ENCODE peak calls at places on chromosome 7, in ten cellular contexts. A is activated T-cell treated with anti-CD3 and anti-CD28 coated beads for 24 hours; R is GM12864; Y is stimulated activated CD8-positive, alpha-beta memory T cell treated with anti-CD3 and anti-CD28 coated beads, Interleukin-15, amount 100 ng/mL, for 1 hour; D is HT-29; J is NCI-H1092; M is stimulated activated CD4-positive, alpha-beta T cell treated with anti-CD3 and anti-CD28 coated beads, TNF-alpha, amount 100 ng/mL, for 48 hours; I is NAMALWA; V is M059J; Q is nephron progenitor cell. G is an unnamed sample.

GRCh38 chr7:77284005-77284404 is 84.4 kb upstream of the FGL2 start:
- DNase-seq in A (no peak), R (no peak), Y (no peak), D (no peak), J (no peak), M (no peak), I (no peak), V (no peak), Q (no peak), G (no peak)

GRCh38 chr7:92873776-92874175 is 37.4 kb upstream of the CDK6 start:
- DNase-seq in A (no peak), R (no peak), Y (no peak), D (no peak), J (no peak), M (no peak), I (no peak), V (peak), Q (no peak), G (no peak)

GRCh38 chr7:128785738-128786137 is 6.0 kb upstream of the CCDC136 start:
- DNase-seq in A (no peak), R (no peak), Y (no peak), D (no peak), J (no peak), M (no peak), I (no peak), V (no peak), Q (no peak), G (no peak)

GRCh38 chr7:6917258-6917657 is 91.2 kb upstream of the CCZ1B start:
- DNase-seq in A (no peak), R (no peak), Y (no peak), D (no peak), J (peak), M (no peak), I (no peak), V (no peak), Q (no peak), G (no peak)

GRCh38 chr7:110964770-110965169 is 126.2 kb upstream of the LRRN3 start:
- DNase-seq in A (no peak), R (no peak), Y (no peak), D (no peak), J (no peak), M (no peak), I (no peak), V (peak), Q (no peak), G (no peak)

GRCh38 chr7:2982831-2983230 is 60.8 kb downstream of the CARD11 start:
- DNase-seq in A (peak), R (no peak), Y (peak), D (no peak), J (no peak), M (peak), I (no peak), V (no peak), Q (no peak), G (no peak)

GRCh38 chr7:2529161-2530075 is 9.8 kb downstream of the LFNG start:
- DNase-seq in A (no peak), R (no peak), Y (no peak), D (peak), J (no peak), M (no peak), I (peak), V (peak), Q (no peak), G (no peak)

GRCh38 chr7:46286346-46286745 is 365.3 kb upstream of the IGFBP3 start:
- DNase-seq in A (no peak), R (no peak), Y (no peak), D (no peak), J (no peak), M (no peak), I (no peak), V (no peak), Q (no peak), G (no peak)

GRCh38 chr7:142777318-142777717 is 6.5 kb downstream of the PRSS2 start:
- DNase-seq in A (no peak), R (no peak), Y (no peak), D (no peak), J (no peak), M (no peak), I (no peak), V (no peak), Q (no peak), G (no peak)

GRCh38 chr7:19079066-19079465 is 38.4 kb downstream of the TWIST1 start:
- DNase-seq in A (no peak), R (no peak), Y (no peak), D (no peak), J (no peak), M (no peak), I (no peak), V (peak), Q (no peak), G (no peak)

GRCh38 chr7:93115796-93116195 is 2.0 kb downstream of the SAMD9 start:
- DNase-seq in A (no peak), R (no peak), Y (no peak), D (peak), J (no peak), M (no peak), I (no peak), V (peak), Q (no peak), G (no peak)

GRCh38 chr7:112092306-112093090 is 113.7 kb downstream of the DOCK4 start:
- DNase-seq in A (no peak), R (no peak), Y (no peak), D (no peak), J (no peak), M (no peak), I (no peak), V (no peak), Q (no peak), G (no peak)

G was measured in HepG2.